ENCODE peak calls at places on chromosomes 1 and 21, in four cellular contexts. One of them, this sample, is unnamed. For H3K36me3, the result is how much of the 10 kb centered on the place peaks cover.

GRCh38 chr1:3899776-3900149 is 309 bp downstream of the C1orf174 start:
- DNase-seq in H7: peak
- DNase-seq in H1: no peak
- DNase-seq in hepatocyte: no peak
- DNase-seq in this sample: peak

GRCh38 chr1:115976062-115976899 is at the start of gene SLC22A15:
- DNase-seq in H7: peak
- DNase-seq in H1: no peak
- DNase-seq in hepatocyte: peak
- DNase-seq in this sample: no peak

GRCh38 chr1:21340230-21340564 is 49.9 kb upstream of the ECE1 start:
- DNase-seq in H7: no peak
- DNase-seq in H1: no peak
- DNase-seq in hepatocyte: no peak
- DNase-seq in this sample: no peak

GRCh38 chr21:41307219-41307618 is 9.4 kb upstream of the FAM3B start:
- DNase-seq in H7: no peak
- DNase-seq in H1: no peak
- DNase-seq in hepatocyte: no peak
- DNase-seq in this sample: no peak

GRCh38 chr1:19619697-19620384 is 24.3 kb upstream of the NBL1 start:
- DNase-seq in H7: peak
- DNase-seq in H1: no peak
- DNase-seq in hepatocyte: peak
- DNase-seq in this sample: no peak

GRCh38 chr1:1157914-1158710 is 15.6 kb upstream of the TTLL10 start:
- DNase-seq in H7: peak
- DNase-seq in H1: no peak
- DNase-seq in hepatocyte: peak
- DNase-seq in this sample: peak

GRCh38 chr1:63651110-63651776 is 58.0 kb downstream of the PGM1 start:
- DNase-seq in H7: no peak
- DNase-seq in H1: no peak
- DNase-seq in hepatocyte: no peak
- DNase-seq in this sample: no peak

GRCh38 chr21:44982558-44983244 is 42.9 kb downstream of the SLX9 start:
- DNase-seq in H7: no peak
- DNase-seq in H1: no peak
- DNase-seq in hepatocyte: peak
- DNase-seq in this sample: peak

GRCh38 chr1:14782741-14783591 is 184.5 kb downstream of the KAZN start:
- DNase-seq in H7: peak
- DNase-seq in H1: no peak
- DNase-seq in hepatocyte: no peak
- DNase-seq in this sample: no peak

GRCh38 chr1:195325181-195325580 is 1283.1 kb downstream of the KCNT2 start:
- DNase-seq in H7: no peak
- DNase-seq in H1: no peak
- DNase-seq in hepatocyte: no peak
- DNase-seq in this sample: no peak

GRCh38 chr1:170592591-170593111 is 60.7 kb downstream of the GORAB start:
- DNase-seq in H7: no peak
- DNase-seq in H1: no peak
- DNase-seq in hepatocyte: no peak
- DNase-seq in this sample: no peak

GRCh38 chr1:231040019-231040799 is at the start of gene FAM89A:
- DNase-seq in H7: peak
- DNase-seq in H1: no peak
- DNase-seq in hepatocyte: peak
- DNase-seq in this sample: peak

GRCh38 chr1:9135145-9135836 is 6.4 kb upstream of the GPR157 start:
- DNase-seq in H7: no peak
- DNase-seq in H1: no peak
- DNase-seq in hepatocyte: no peak
- DNase-seq in this sample: no peak

GRCh38 chr1:171258943-171259342 is 10.6 kb downstream of the FMO1 start:
- DNase-seq in H7: no peak
- DNase-seq in H1: no peak
- DNase-seq in hepatocyte: no peak
- DNase-seq in this sample: no peak

GRCh38 chr21:27196651-27197050 is 229.8 kb upstream of the ADAMTS5 start:
- DNase-seq in H7: no peak
- DNase-seq in H1: no peak
- DNase-seq in hepatocyte: no peak
- DNase-seq in this sample: no peak

GRCh38 chr21:37047079-37047478 is 25.8 kb downstream of the PIGP start:
- DNase-seq in H7: no peak
- DNase-seq in H1: no peak
- DNase-seq in hepatocyte: peak
- DNase-seq in this sample: no peak

GRCh38 chr1:165284471-165284870 is 72.0 kb downstream of the LMX1A start:
- DNase-seq in H7: no peak
- DNase-seq in H1: no peak
- DNase-seq in hepatocyte: no peak
- DNase-seq in this sample: peak

GRCh38 chr1:980137-980571 is 1.7 kb downstream of the PERM1 start:
- DNase-seq in H7: no peak
- DNase-seq in H1: no peak
- DNase-seq in hepatocyte: no peak
- DNase-seq in this sample: no peak

GRCh38 chr1:219755234-219755633 is 142.3 kb upstream of the ZC3H11B start:
- DNase-seq in H7: no peak
- DNase-seq in H1: no peak
- DNase-seq in hepatocyte: no peak
- DNase-seq in this sample: no peak

GRCh38 chr1:229296541-229296941 is 25.6 kb downstream of the RAB4A start:
- DNase-seq in H7: no peak
- DNase-seq in H1: no peak
- DNase-seq in hepatocyte: peak
- DNase-seq in this sample: no peak

GRCh38 chr21:35475768-35476167 is 426.7 kb upstream of the RUNX1 start:
- DNase-seq in H7: no peak
- DNase-seq in H1: no peak
- DNase-seq in hepatocyte: no peak
- DNase-seq in this sample: no peak

GRCh38 chr1:56719171-56719570 is 74.1 kb downstream of the PRKAA2 start:
- DNase-seq in H7: no peak
- DNase-seq in H1: no peak
- DNase-seq in hepatocyte: no peak
- DNase-seq in this sample: no peak

GRCh38 chr1:164767257-164768044 is 208.5 kb downstream of the PBX1 start:
- DNase-seq in H7: no peak
- DNase-seq in H1: no peak
- DNase-seq in hepatocyte: no peak
- DNase-seq in this sample: no peak

GRCh38 chr1:89649783-89650182 is 16.9 kb downstream of the LRRC8C start:
- DNase-seq in H7: no peak
- DNase-seq in H1: no peak
- DNase-seq in hepatocyte: no peak
- DNase-seq in this sample: no peak

GRCh38 chr21:36946949-36947371 is 19.5 kb downstream of the HLCS start:
- DNase-seq in H7: peak
- DNase-seq in H1: no peak
- DNase-seq in hepatocyte: no peak
- DNase-seq in this sample: no peak

GRCh38 chr1:4771721-4772120 is 117.3 kb downstream of the AJAP1 start:
- DNase-seq in H7: no peak
- DNase-seq in H1: no peak
- DNase-seq in hepatocyte: no peak
- DNase-seq in this sample: no peak

GRCh38 chr1:173823776-173824314 is 628 bp upstream of the DARS2 start:
- DNase-seq in H7: no peak
- DNase-seq in H1: no peak
- DNase-seq in hepatocyte: no peak
- DNase-seq in this sample: no peak

GRCh38 chr1:119873166-119874025 is 22.9 kb downstream of the ADAM30 start:
- DNase-seq in H7: no peak
- DNase-seq in H1: no peak
- DNase-seq in hepatocyte: no peak
- DNase-seq in this sample: no peak

GRCh38 chr1:228095938-228096337 is 7.2 kb downstream of the C1orf35 start:
- DNase-seq in H7: peak
- DNase-seq in H1: no peak
- DNase-seq in hepatocyte: no peak
- DNase-seq in this sample: no peak
- H3K36me3 ChIP-seq in H7: under half
- H3K36me3 ChIP-seq in H1: under half
- H3K36me3 ChIP-seq in hepatocyte: under half
- H3K36me3 ChIP-seq in this sample: half or more

GRCh38 chr21:38499296-38499695 is 1.0 kb upstream of the ERG start:
- DNase-seq in H7: no peak
- DNase-seq in H1: no peak
- DNase-seq in hepatocyte: no peak
- DNase-seq in this sample: no peak

GRCh38 chr21:38496224-38496623 is 2.1 kb downstream of the ERG start:
- DNase-seq in H7: no peak
- DNase-seq in H1: no peak
- DNase-seq in hepatocyte: no peak
- DNase-seq in this sample: no peak

GRCh38 chr21:38495242-38495641 is 3.0 kb downstream of the ERG start:
- DNase-seq in H7: no peak
- DNase-seq in H1: no peak
- DNase-seq in hepatocyte: no peak
- DNase-seq in this sample: no peak

GRCh38 chr21:38500073-38500472 is 1.8 kb upstream of the ERG start:
- DNase-seq in H7: no peak
- DNase-seq in H1: no peak
- DNase-seq in hepatocyte: no peak
- DNase-seq in this sample: no peak

DNA sequence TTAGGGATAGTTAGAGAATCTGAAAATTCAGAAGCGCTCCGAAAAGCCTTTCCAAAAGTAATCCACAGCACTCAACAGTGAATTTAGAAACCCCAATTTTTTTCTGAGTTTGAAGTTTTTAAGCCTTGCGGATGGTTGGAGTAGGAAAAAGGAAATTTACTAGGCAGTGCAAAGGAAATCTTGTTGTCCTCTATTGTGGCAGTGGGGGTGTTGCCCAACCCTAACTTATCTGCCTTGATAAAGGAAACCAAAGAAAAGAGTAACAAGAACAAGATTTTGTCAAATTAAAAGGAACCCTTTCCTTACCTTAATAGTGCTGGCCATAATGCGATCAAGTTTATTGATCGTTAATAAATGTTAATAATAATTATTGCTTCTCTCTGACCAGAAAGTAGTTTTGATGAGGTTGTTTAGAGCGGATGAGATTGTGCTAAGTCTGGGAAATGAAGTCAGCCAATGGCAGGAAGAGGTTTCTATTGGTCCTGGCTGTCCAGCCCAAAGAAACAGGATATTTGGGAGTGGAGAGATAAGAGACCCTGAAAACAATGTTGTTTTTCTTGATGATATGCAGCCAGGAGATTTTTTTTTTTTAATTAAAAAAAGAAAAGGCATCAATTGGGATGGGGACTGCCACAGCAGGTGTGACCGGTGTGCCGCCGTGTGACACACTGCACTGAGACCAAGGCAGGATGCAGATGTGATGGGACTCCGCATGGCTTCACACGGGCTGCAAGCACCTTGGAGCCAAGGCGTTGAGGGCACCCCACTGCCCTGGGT is at the start of gene ERG:
- DNase-seq in H7: no peak
- DNase-seq in H1: no peak
- DNase-seq in hepatocyte: no peak
- DNase-seq in this sample: no peak
- H3K4me3 ChIP-seq in H7: no peak
- H3K4me3 ChIP-seq in H1: no peak
- H3K4me3 ChIP-seq in hepatocyte: no peak
- H3K4me3 ChIP-seq in this sample: no peak

GRCh38 chr1:154276797-154277196 is 4.4 kb downstream of the HAX1 start:
- DNase-seq in H7: no peak
- DNase-seq in H1: no peak
- DNase-seq in hepatocyte: no peak
- DNase-seq in this sample: no peak

GRCh38 chr1:154270833-154271232 is 1.6 kb upstream of the HAX1 start:
- DNase-seq in H7: no peak
- DNase-seq in H1: no peak
- DNase-seq in hepatocyte: no peak
- DNase-seq in this sample: no peak

GRCh38 chr1:154272999-154273563 is 652 bp downstream of the HAX1 start:
- DNase-seq in H7: peak
- DNase-seq in H1: no peak
- DNase-seq in hepatocyte: peak
- DNase-seq in this sample: no peak

DNA sequence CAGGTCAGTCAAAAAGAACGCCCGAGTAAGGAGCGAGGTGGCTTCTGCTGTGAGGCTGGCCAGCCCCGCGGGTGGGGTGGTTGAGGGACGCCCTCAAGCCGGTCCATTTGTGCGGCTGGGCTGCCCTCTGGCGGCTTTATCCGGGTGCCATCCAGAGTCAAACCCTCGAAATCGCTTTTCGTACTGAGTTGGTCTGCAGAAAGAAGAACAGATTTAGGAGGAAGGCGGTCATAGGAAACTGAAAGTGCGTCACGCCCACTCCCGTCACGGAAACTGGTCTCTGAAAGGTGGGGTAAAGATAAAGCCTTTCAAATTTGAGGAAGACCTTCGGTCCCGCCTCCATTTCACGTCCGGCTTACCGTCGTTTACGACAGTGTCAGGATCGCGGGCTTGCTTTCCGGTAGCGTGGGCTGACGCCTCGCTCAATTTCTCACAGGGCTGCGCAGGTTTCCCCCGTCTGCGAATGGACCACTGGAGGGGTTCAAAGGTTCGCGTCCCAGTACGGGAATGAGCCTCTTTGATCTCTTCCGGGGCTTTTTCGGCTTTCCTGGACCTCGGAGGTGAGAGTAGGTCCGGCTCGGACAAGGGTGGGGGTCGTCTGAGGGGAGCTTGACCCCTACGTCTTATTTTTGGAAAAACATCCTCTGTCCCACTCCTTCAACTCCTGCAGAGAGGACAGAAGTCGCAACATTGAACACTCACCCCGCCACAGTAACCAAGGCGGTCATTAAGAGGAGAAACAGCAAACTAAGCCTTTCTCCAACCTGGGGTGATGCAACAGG is at the start of gene HAX1:
- DNase-seq in H7: peak
- DNase-seq in H1: peak
- DNase-seq in hepatocyte: peak
- DNase-seq in this sample: peak
- H3K36me3 ChIP-seq in H7: under half
- H3K36me3 ChIP-seq in H1: under half
- H3K36me3 ChIP-seq in hepatocyte: under half
- H3K36me3 ChIP-seq in this sample: under half

GRCh38 chr1:59149435-59149834 is 147.5 kb upstream of the FGGY start:
- DNase-seq in H7: no peak
- DNase-seq in H1: no peak
- DNase-seq in hepatocyte: no peak
- DNase-seq in this sample: no peak

GRCh38 chr1:59151387-59151761 is 145.5 kb upstream of the FGGY start:
- DNase-seq in H7: no peak
- DNase-seq in H1: no peak
- DNase-seq in hepatocyte: no peak
- DNase-seq in this sample: no peak

GRCh38 chr1:59154406-59154805 is 142.5 kb upstream of the FGGY start:
- DNase-seq in H7: no peak
- DNase-seq in H1: no peak
- DNase-seq in hepatocyte: no peak
- DNase-seq in this sample: no peak

GRCh38 chr1:59151860-59152259 is 145.0 kb upstream of the FGGY start:
- DNase-seq in H7: no peak
- DNase-seq in H1: no peak
- DNase-seq in hepatocyte: no peak
- DNase-seq in this sample: no peak

GRCh38 chr1:59150537-59151386 is 146.1 kb upstream of the FGGY start:
- DNase-seq in H7: no peak
- DNase-seq in H1: no peak
- DNase-seq in hepatocyte: peak
- DNase-seq in this sample: peak
- H3K4me3 ChIP-seq in H7: no peak
- H3K4me3 ChIP-seq in H1: no peak
- H3K4me3 ChIP-seq in hepatocyte: no peak
- H3K4me3 ChIP-seq in this sample: peak

This sample was measured in SJCRH30.